ENCODE peak calls at places on chromosomes 12 and 14, in six cellular contexts. Z is Caco-2, V is left ventricle myocardium inferior, R is psoas muscle, T is IMR-90, O is osteocyte. F is an unnamed sample.

GRCh38 chr14:104031384-104031783 is 54.1 kb upstream of the ASPG start:
- DNase-seq in R (no peak), Z (no peak), V (no peak), O (no peak), T (no peak), F (no peak)

GRCh38 chr12:129762436-129762835 is 141.4 kb downstream of the TMEM132D start:
- DNase-seq in O (no peak), Z (no peak), T (no peak), R (no peak), V (no peak), F (no peak)

GRCh38 chr12:4272014-4272975 is 1.3 kb upstream of the CCND2 start:
- DNase-seq in T (peak), R (peak), V (peak), O (peak), Z (peak), F (peak)

GRCh38 chr12:64737539-64737938 is 21.7 kb downstream of the GNS start:
- DNase-seq in T (no peak), O (no peak), V (no peak), Z (no peak), R (no peak), F (no peak)

GRCh38 chr12:94666158-94666557 is 15.8 kb upstream of the TMCC3 start:
- DNase-seq in V (no peak), Z (no peak), T (no peak), R (no peak), O (no peak), F (no peak)

GRCh38 chr12:123723765-123724164 is 11.6 kb downstream of the ATP6V0A2 start:
- DNase-seq in V (no peak), O (no peak), Z (no peak), R (no peak), T (no peak), F (no peak)

GRCh38 chr12:26668847-26669246 is 164.1 kb downstream of the ITPR2 start:
- DNase-seq in O (no peak), T (no peak), Z (no peak), R (no peak), V (no peak), F (no peak)

GRCh38 chr12:58943079-58943478 is 22.8 kb upstream of the LRIG3 start:
- DNase-seq in O (no peak), T (no peak), V (no peak), R (no peak), Z (no peak), F (no peak)

GRCh38 chr12:8780389-8780788 is 42.0 kb upstream of the A2ML1 start:
- DNase-seq in Z (no peak), T (peak), V (no peak), O (no peak), R (no peak), F (no peak)

GRCh38 chr12:27732281-27732680 is 21.6 kb downstream of the MRPS35 start:
- DNase-seq in T (no peak), R (no peak), Z (peak), V (no peak), O (no peak), F (no peak)

DNA sequence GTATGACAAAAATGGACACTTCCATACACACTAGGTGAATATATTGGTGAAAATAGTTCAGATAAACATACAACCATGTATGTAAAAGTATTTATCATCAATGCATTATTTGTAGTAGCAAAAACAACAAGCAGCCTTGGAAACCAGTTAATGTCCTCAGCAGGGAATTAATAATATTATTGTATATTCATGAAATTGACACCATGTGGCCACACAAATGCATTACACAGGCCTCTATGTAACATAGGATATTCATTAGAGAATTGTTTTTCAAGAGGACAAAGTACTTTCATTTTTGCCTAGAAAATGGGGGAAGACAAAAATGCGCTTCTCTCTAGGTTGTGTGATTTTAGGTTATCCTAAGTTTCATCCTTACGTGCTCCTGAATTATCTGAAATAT is 24.3 kb downstream of the SPRING1 start:
- DNase-seq in R (no peak), O (no peak), V (no peak), Z (no peak), T (no peak), F (no peak)
- TF ChIP-seq CTCF in R (no peak), O (no peak), V (no peak), Z (no peak), T (peak), F (no peak)

DNA sequence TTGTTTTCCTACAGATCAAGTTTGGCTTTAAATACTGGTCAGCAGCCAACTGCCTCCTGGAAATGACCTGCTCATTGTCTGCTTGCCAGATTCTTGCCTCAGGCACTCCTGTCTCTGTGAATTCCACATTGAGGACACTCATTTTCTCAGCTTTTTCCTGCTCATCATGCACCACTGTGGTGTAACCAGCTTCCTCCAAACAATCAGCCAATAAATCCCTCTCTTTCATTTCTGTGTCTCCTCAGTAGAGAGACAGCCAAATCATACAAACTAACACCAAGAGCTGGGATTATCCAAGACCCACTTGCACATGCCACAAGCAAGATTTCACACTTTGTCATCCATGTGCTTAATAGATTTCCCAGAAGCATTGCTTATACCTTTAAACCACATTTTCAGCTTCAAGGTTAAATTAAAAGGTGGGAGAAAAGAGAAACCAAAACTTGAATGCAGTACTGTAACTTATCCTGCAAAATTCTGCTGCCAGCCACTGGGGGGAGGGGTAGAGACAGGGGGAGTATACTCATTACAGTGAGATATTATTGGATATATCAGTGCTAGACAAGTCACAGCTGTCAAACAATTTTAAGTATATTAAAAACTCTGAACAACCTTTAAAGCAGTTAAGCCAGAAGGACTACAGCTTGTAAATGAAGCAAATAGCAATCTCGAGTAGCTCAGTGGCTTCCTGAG is 105.0 kb downstream of the PPP2R5E start:
- DNase-seq in R (peak), V (peak), O (no peak), T (peak), Z (no peak), F (no peak)
- TF ChIP-seq CTCF in R (no peak), V (peak), O (peak), T (no peak), Z (no peak), F (no peak)

GRCh38 chr14:20652996-20653975 is 11.8 kb upstream of the OR6S1 start:
- DNase-seq in R (no peak), T (peak), V (no peak), O (no peak), Z (no peak), F (peak)

GRCh38 chr14:20657216-20658211 is 16.0 kb upstream of the OR6S1 start:
- DNase-seq in T (peak), O (no peak), R (no peak), V (no peak), Z (peak), F (no peak)

GRCh38 chr14:20656274-20656673 is 14.8 kb upstream of the OR6S1 start:
- DNase-seq in T (no peak), V (no peak), Z (no peak), O (no peak), R (no peak), F (no peak)

GRCh38 chr14:20658246-20658645 is 16.8 kb upstream of the OR6S1 start:
- DNase-seq in T (no peak), R (no peak), O (no peak), Z (no peak), V (no peak), F (no peak)

DNA sequence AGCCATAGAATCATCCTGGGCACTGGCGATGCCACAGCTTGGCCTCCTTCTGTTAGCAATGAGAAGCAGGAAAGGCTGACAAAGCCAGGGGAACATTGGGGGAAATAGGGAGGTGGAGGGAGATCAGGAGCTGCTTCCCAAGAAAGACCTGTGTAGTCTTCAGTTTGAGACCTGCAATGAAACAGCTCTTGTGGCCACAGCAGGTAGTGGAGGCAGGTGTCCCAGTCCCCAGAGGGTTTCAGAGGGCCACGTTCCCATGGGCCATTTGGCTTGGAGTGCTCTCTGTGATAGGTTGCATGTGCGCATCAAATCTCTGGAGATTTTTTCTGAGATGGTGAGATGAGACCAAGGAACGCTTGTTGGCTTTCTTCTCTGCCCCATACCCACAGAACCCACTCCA is 14.4 kb upstream of the OR6S1 start:
- DNase-seq in R (no peak), Z (no peak), V (no peak), O (no peak), T (no peak), F (no peak)
- TF ChIP-seq CTCF in R (no peak), Z (no peak), V (no peak), O (no peak), T (no peak), F (no peak)

DNA sequence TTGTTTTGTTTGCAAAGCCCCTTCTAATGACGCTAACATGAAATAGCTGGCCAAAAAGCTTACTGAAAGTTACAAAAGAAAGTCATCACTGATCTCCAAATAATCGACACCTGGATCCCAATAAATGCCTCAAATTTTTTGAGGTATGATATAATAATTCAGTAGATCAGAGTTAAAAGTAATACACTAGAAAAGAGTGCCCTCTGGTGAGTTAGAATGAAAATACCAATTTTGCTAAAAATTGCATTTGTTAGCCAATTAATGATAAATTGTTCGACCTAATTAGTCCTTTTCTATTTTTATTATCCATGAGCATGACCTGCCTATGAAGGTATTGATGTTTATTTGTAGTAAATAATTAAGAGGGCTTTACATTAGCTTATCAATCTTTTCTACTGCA is 78.6 kb downstream of the CEP128 start:
- DNase-seq in Z (no peak), T (no peak), O (no peak), V (no peak), R (no peak), F (no peak)
- TF ChIP-seq CTCF in Z (no peak), T (peak), O (peak), V (no peak), R (no peak), F (no peak)

DNA sequence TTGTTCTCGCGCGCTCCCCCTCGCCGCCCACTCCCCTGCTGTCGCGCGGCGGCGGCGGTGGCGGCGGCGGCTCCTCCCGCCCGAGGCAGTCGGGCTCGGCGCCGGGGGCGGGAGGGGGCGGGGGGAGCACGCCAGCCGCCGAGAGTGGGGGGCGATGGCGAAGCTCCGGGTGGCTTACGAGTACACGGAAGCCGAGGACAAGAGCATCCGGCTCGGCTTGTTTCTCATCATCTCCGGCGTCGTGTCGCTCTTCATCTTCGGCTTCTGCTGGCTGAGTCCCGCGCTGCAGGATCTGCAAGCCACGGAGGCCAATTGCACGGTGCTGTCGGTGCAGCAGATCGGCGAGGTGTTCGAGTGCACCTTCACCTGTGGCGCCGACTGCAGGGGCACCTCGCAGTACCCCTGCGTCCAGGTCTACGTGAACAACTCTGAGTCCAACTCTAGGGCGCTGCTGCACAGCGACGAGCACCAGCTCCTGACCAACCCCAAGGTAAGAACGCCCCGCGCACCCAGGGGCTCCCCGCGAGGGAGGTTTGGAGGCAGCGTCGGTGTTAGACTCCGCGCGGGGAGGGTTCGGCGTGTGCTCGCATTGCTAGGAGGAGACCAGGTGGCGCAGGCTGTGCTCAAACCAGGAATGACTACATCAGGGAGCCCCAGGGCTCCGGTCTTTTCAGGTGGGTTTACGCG is 634 bp downstream of the KCNMB4 start:
- DNase-seq in O (no peak), T (peak), Z (peak), R (peak), V (peak), F (peak)
- TF ChIP-seq CTCF in O (no peak), T (no peak), Z (no peak), R (no peak), V (no peak), F (no peak)

GRCh38 chr14:101707863-101708620 is 53.5 kb upstream of the PPP2R5C start:
- DNase-seq in O (no peak), T (no peak), Z (no peak), V (no peak), R (no peak), F (no peak)

GRCh38 chr14:101708853-101709532 is 52.5 kb upstream of the PPP2R5C start:
- DNase-seq in Z (no peak), R (no peak), O (peak), V (no peak), T (no peak), F (no peak)

GRCh38 chr14:101711041-101711861 is 50.3 kb upstream of the PPP2R5C start:
- DNase-seq in O (peak), R (no peak), V (no peak), T (no peak), Z (no peak), F (no peak)

GRCh38 chr14:101709962-101710891 is 51.3 kb upstream of the PPP2R5C start:
- DNase-seq in T (no peak), O (peak), R (no peak), V (no peak), Z (no peak), F (no peak)

GRCh38 chr14:101709533-101709881 is 52.0 kb upstream of the PPP2R5C start:
- DNase-seq in O (no peak), V (no peak), Z (no peak), R (no peak), T (no peak), F (no peak)
- TF ChIP-seq CTCF in O (no peak), V (no peak), Z (no peak), R (no peak), T (no peak), F (no peak)

GRCh38 chr12:68631177-68631576 is 20.5 kb downstream of the RAP1B start:
- DNase-seq in V (no peak), R (no peak), O (no peak), Z (no peak), T (peak), F (no peak)

GRCh38 chr12:68632486-68632885 is 21.8 kb downstream of the RAP1B start:
- DNase-seq in V (no peak), R (no peak), Z (no peak), O (no peak), T (no peak), F (no peak)

GRCh38 chr12:68630050-68630449 is 19.4 kb downstream of the RAP1B start:
- DNase-seq in T (no peak), R (no peak), O (no peak), V (no peak), Z (no peak), F (no peak)

GRCh38 chr12:68628698-68629097 is 18.0 kb downstream of the RAP1B start:
- DNase-seq in Z (no peak), T (no peak), O (no peak), V (no peak), R (no peak), F (no peak)

GRCh38 chr12:68630598-68630997 is 19.9 kb downstream of the RAP1B start:
- DNase-seq in T (no peak), Z (no peak), R (no peak), V (no peak), O (no peak), F (no peak)
- TF ChIP-seq CTCF in T (no peak), Z (no peak), R (no peak), V (no peak), O (no peak), F (no peak)